ENCODE peak calls at places on chromosomes 13 and 19, in four cellular contexts. O, J, Q and A are unnamed samples.

GRCh38 chr19:5934779-5935472 is 20.9 kb downstream of the CAPS start:
- DNase-seq in O (no peak), J (peak; percentile 84), Q (no peak), A (no peak)

GRCh38 chr19:41554902-41555301 is 21.1 kb upstream of the CEACAM21 start:
- DNase-seq in O (no peak), J (no peak), Q (no peak), A (no peak)

GRCh38 chr19:1060689-1061088 is 6.3 kb upstream of the ARHGAP45 start:
- DNase-seq in O (no peak), J (no peak), Q (no peak), A (no peak)

GRCh38 chr13:74021507-74021906 is 112.7 kb downstream of the KLF12 start:
- DNase-seq in O (no peak), J (no peak), Q (no peak), A (no peak)

GRCh38 chr13:101967216-101967615 is 434.6 kb downstream of the FGF14 start:
- DNase-seq in O (no peak), J (no peak), Q (no peak), A (no peak)

GRCh38 chr13:99395436-99395835 is 88.2 kb upstream of the GPR183 start:
- DNase-seq in O (no peak), J (no peak), Q (no peak), A (no peak)

GRCh38 chr13:94656766-94657165 is 55.1 kb downstream of the GPR180 start:
- DNase-seq in O (peak; percentile 6), J (peak; percentile 91), Q (peak; percentile 76), A (no peak)

GRCh38 chr13:50936681-50937080 is 27.1 kb downstream of the RNASEH2B start:
- DNase-seq in O (no peak), J (no peak), Q (no peak), A (no peak)

GRCh38 chr19:13262450-13262849 is 112.2 kb downstream of the IER2 start:
- DNase-seq in O (peak; percentile 59), J (no peak), Q (peak; percentile 88), A (no peak)

GRCh38 chr13:107284168-107284567 is 716.2 kb upstream of the ARGLU1 start:
- DNase-seq in O (no peak), J (no peak), Q (peak; percentile 37), A (no peak)

GRCh38 chr19:48419158-48419920 is 25.9 kb downstream of the GRIN2D start:
- DNase-seq in O (peak; percentile 96), J (no peak), Q (peak; percentile 18), A (peak; percentile 66)

GRCh38 chr19:42154471-42155323 is 22.5 kb upstream of the POU2F2 start:
- DNase-seq in O (no peak), J (no peak), Q (no peak), A (no peak)

GRCh38 chr19:2111886-2112285 is 15.2 kb downstream of the IZUMO4 start:
- DNase-seq in O (no peak), J (no peak), Q (no peak), A (no peak)

GRCh38 chr13:26513931-26514330 is 43.6 kb upstream of the WASF3 start:
- DNase-seq in O (no peak), J (no peak), Q (no peak), A (no peak)

GRCh38 chr13:48263196-48263595 is 30.2 kb downstream of the ITM2B start:
- DNase-seq in O (no peak), J (no peak), Q (peak; percentile 31), A (no peak)

GRCh38 chr13:75635621-75636338 is at the start of gene LMO7:
- DNase-seq in O (peak; percentile 89), J (no peak), Q (peak; percentile 46), A (peak; percentile 41)

GRCh38 chr13:113354831-113355610 is 8.9 kb downstream of the GRTP1 start:
- DNase-seq in O (no peak), J (no peak), Q (no peak), A (no peak)

GRCh38 chr13:100497394-100497793 is 91.2 kb downstream of the GGACT start:
- DNase-seq in O (no peak), J (no peak), Q (no peak), A (no peak)

GRCh38 chr19:32869369-32870153 is at the start of gene SLC7A9:
- DNase-seq in O (no peak), J (no peak), Q (no peak), A (no peak)

GRCh38 chr13:46761866-46762265 is 35.1 kb downstream of the ESD start:
- DNase-seq in O (no peak), J (no peak), Q (peak; percentile 18), A (no peak)

GRCh38 chr13:42762917-42763316 is 18.5 kb upstream of the FAM216B start:
- DNase-seq in O (no peak), J (peak; percentile 57), Q (peak; percentile 44), A (no peak)

GRCh38 chr13:50129923-50130685 is 114.9 kb downstream of the KCNRG start:
- DNase-seq in O (peak; percentile 73), J (no peak), Q (peak; percentile 13), A (peak; percentile 38)

GRCh38 chr13:107438251-107438650 is 777.1 kb downstream of the LIG4 start:
- DNase-seq in O (no peak), J (no peak), Q (no peak), A (no peak)

GRCh38 chr13:49545661-49546060 is 39.7 kb downstream of the RCBTB1 start:
- DNase-seq in O (no peak), J (no peak), Q (no peak), A (no peak)

GRCh38 chr19:22619371-22619770 is 14.8 kb upstream of the ZNF492 start:
- DNase-seq in O (no peak), J (no peak), Q (no peak), A (no peak)

GRCh38 chr13:59745395-59745788 is 418.3 kb downstream of the DIAPH3 start:
- DNase-seq in O (no peak), J (peak; percentile 23), Q (no peak), A (no peak)

GRCh38 chr19:46076951-46077814 is 36.4 kb upstream of the IGFL4 start:
- DNase-seq in O (peak; percentile 97), J (peak; percentile 56), Q (peak; percentile 81), A (no peak)

GRCh38 chr13:114146173-114146572 is 13.8 kb upstream of the RASA3 start:
- DNase-seq in O (no peak), J (no peak), Q (no peak), A (no peak)

GRCh38 chr13:37954191-37954590 is 84.6 kb upstream of the TRPC4 start:
- DNase-seq in O (no peak), J (no peak), Q (peak; percentile 88), A (no peak)

GRCh38 chr13:46622918-46623256 is 69.9 kb downstream of the LRCH1 start:
- DNase-seq in O (no peak), J (peak; percentile 60), Q (peak; percentile 25), A (no peak)

GRCh38 chr19:19464339-19465098 is 50.8 kb downstream of the TSSK6 start:
- DNase-seq in O (peak; percentile 86), J (no peak), Q (no peak), A (no peak)

GRCh38 chr19:27691991-27692390 is 1521.0 kb downstream of the UQCRFS1 start:
- DNase-seq in O (no peak), J (no peak), Q (no peak), A (no peak)

GRCh38 chr19:49684251-49684982 is 5.0 kb upstream of the ADM5 start:
- DNase-seq in O (peak; percentile 75), J (no peak), Q (peak; percentile 35), A (no peak)

GRCh38 chr19:36141039-36141914 is 1.4 kb downstream of the CAPNS1 start:
- DNase-seq in O (peak; percentile 98), J (peak; percentile 32), Q (peak; percentile 88), A (peak; percentile 88)

GRCh38 chr19:34851277-34851804 is 75.4 kb upstream of the ZNF30 start:
- DNase-seq in O (peak; percentile 73), J (no peak), Q (peak; percentile 42), A (no peak)
- TF ChIP-seq CTCF in O (peak; percentile 78), J (no peak), Q (peak; percentile 33), A (no peak)

DNA sequence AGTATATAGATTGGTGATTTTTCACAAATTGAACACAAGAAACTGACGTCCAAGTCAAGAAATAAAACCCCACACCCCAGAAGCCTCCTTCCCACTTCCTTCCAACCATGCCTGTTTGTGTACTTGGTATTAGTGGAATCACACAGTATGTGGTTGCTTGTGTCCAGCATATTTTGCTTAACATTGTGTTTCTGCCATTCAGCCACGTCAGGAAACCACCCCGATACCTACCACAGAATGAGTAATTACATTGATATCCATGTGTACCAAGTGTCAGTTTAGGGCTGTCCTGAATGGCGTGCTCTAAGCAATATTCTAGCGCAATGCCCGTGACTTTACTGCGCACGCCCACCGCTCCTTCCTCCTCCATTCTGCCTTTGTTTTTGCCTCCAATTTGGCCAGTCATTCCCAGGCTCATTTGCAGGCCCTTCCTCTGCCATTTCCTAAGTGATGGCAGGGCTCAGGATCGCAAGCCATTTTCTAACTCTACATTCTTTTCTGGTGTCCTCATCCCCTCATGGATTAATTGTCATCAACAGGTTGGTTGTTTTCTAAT is 25.9 kb upstream of the MPHOSPH8 start:
- DNase-seq in O (no peak), J (no peak), Q (no peak), A (no peak)
- TF ChIP-seq CTCF in O (no peak), J (no peak), Q (no peak), A (no peak)

DNA sequence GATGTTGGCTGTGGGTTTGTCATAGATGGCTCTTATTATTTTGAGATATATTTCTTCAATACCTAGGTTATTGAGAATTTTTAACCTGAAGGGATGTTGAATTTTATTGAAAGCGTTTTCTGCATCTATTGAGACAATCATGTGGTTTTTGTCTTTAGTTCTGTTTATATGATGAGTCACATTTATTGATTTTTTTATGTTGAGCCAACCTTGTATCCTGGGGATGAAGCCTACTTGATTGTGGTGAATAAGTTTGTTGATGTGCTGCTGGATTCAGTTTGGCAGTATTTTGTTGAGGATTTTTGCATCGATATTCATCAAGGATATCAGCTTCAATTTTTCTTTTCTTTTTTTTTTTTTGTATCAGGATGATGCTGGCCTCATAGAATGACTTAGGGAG is 29.4 kb downstream of the NBEA start:
- DNase-seq in O (no peak), J (no peak), Q (peak; percentile 38), A (no peak)
- TF ChIP-seq CTCF in O (no peak), J (no peak), Q (no peak), A (no peak)

DNA sequence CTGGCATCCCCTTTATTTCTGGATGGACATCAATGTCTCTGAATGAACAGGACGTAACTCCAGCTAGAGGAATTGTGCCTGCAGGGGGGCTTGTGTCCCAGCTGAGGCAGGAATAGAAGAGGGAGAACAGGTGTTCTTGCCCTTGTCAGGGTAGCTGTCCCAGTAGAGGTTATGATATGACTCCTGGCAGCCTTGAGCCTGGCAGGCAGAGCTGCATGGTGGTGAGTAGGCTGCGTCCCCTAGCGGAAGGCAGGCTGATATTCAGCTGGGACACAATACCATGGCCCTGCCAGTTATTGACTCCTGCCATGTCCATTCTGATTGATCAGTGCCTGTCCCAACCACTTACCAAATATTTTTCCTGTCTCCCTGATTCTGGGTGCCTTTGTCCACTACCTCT is 197.2 kb downstream of the RAP2A start:
- DNase-seq in O (peak; percentile 67), J (no peak), Q (peak; percentile 15), A (no peak)
- TF ChIP-seq CTCF in O (peak; percentile 91), J (no peak), Q (peak; percentile 44), A (no peak)